ENCODE peak calls at places on chromosome 18, in four cellular contexts. Z, L, X and Q are unnamed samples.

GRCh38 chr18:2027026-2027425 is 544.3 kb downstream of the METTL4 start:
- DNase-seq in Z (no peak), L (no peak), X (no peak), Q (no peak)

GRCh38 chr18:36015629-36016028 is 43.1 kb downstream of the RMP24 start:
- DNase-seq in Z (peak), L (no peak), X (no peak), Q (no peak)

GRCh38 chr18:46320928-46321855 is 217.0 kb downstream of the HAUS1 start:
- DNase-seq in Z (no peak), L (no peak), X (no peak), Q (no peak)

GRCh38 chr18:47931707-47932103 is 1.2 kb upstream of the SMAD2 start:
- DNase-seq in Z (no peak), L (no peak), X (peak), Q (peak)

GRCh38 chr18:76537621-76538020 is 42.6 kb upstream of the ZNF516 start:
- DNase-seq in Z (no peak), L (no peak), X (no peak), Q (no peak)

GRCh38 chr18:46179306-46179705 is 75.1 kb downstream of the HAUS1 start:
- DNase-seq in Z (no peak), L (no peak), X (no peak), Q (no peak)

GRCh38 chr18:35203001-35203553 is 37.8 kb upstream of the ZNF397 start:
- DNase-seq in Z (no peak), L (no peak), X (no peak), Q (no peak)

GRCh38 chr18:3151379-3152264 is 68.1 kb downstream of the MYOM1 start:
- DNase-seq in Z (no peak), L (peak), X (peak), Q (peak)

GRCh38 chr18:36309436-36310391 is 12.2 kb downstream of the FHOD3 start:
- DNase-seq in Z (no peak), L (no peak), X (no peak), Q (no peak)

GRCh38 chr18:2958819-2959298 is 54.1 kb downstream of the LPIN2 start:
- DNase-seq in Z (no peak), L (no peak), X (no peak), Q (no peak)

GRCh38 chr18:65754121-65754520 is 3.3 kb downstream of the CDH7 start:
- DNase-seq in Z (no peak), L (no peak), X (peak), Q (no peak)

GRCh38 chr18:65610939-65611338 is 139.9 kb upstream of the CDH7 start:
- DNase-seq in Z (no peak), L (no peak), X (no peak), Q (no peak)

GRCh38 chr18:31454066-31454708 is 6.6 kb downstream of the DSG3 start:
- DNase-seq in Z (no peak), L (peak), X (no peak), Q (no peak)

GRCh38 chr18:70190529-70190928 is 15.0 kb downstream of the RTTN start:
- DNase-seq in Z (no peak), L (no peak), X (no peak), Q (no peak)

DNA sequence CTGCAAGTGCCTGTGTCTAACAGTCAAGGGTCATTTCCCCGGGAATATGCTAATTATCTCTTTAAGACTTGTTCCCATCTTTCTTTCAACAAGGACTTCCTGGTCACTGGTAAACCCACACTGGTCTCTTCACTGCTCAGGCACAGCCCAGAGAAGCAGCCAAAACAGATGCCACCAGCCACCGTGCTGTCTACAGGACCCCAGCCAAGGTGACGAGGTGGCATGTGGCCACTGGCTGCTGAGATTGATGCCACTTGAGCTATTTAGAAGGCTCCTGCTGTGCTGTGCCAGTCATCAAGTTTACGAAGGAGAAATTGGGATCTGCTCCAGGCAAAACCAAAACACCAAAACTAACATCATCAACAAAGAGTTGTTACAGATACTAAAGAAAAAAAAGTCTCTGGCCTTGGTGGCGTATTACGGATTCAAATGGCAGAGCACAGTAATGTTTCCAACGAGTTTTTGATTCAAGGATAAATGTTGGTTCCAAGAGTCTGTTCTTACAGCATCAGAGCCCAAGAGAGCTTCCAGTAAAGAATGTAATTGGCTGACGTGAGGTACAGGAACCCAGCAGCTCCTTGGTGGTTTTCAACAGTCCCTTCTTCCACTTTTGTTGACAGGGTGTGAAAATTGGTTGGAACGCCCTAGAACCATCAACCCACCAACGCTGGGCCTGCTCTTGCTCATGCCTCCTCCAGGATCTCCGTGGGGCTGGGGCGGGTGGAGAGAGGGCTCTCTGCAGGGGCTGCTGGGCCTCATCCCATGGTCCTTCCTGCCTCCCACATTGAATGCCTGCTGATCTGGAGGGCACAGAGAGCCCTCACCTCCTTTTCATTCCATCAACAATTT is 63.7 kb upstream of the ZCCHC2 start:
- DNase-seq in Z (no peak), L (no peak), X (no peak), Q (no peak)
- TF ChIP-seq FOXK2 in Z (no peak), L (no peak), X (no peak), Q (no peak)

DNA sequence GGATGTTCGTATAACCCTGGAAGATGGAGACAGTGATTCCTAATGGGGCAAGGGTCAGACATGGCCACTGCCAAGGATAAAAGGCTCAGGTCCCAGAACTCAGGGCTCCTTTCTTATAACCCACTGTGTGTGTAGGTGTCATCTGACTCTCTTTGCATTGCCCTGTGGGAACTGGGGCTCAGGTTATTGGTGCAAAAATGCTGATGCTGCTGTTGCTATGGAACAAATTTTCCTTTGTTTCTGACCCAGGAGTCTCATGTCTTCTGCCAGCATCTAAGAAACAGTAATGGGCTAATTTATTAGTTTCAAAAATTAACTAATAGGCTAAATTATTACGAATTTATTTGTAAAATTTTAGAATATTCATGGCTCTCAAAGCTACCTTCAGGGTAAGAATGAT is 24.3 kb upstream of the LDLRAD4 start:
- DNase-seq in Z (no peak), L (no peak), X (no peak), Q (no peak)
- TF ChIP-seq FOXK2 in Z (no peak), L (no peak), X (no peak), Q (no peak)

DNA sequence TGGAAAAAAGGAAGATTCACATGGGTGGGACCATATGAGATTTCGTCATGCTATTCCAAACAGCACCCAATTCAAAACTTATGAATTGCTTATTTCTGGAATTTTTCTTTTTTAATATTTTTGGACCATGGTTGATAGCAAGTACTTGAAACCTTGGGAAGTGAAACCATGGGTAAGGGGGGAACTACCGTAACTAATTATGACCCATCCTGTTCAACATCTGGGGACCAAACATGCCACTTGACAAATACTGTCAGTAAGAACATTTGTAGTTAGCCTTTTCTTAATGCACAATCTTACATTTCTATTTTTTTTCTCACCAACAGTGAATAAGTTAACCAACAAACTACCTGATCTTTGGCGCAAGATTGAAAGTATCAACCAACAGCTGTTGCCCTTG is 105.7 kb upstream of the TTC39C start:
- DNase-seq in Z (no peak), L (no peak), X (no peak), Q (no peak)
- TF ChIP-seq FOXK2 in Z (no peak), L (no peak), X (no peak), Q (no peak)

GRCh38 chr18:49628119-49628518 is 66.3 kb downstream of the LIPG start:
- DNase-seq in Z (no peak), L (no peak), X (no peak), Q (no peak)
- TF ChIP-seq FOXK2 in Z (no peak), L (no peak), X (no peak), Q (no peak)

GRCh38 chr18:9722691-9723090 is 14.6 kb downstream of the RAB31 start:
- DNase-seq in Z (no peak), L (peak), X (no peak), Q (no peak)
- TF ChIP-seq FOXK2 in Z (no peak), L (no peak), X (no peak), Q (no peak)